ENCODE peak calls at places on chromosomes 6 and 20, in six cellular contexts. One of them, this sample, is unnamed. For H3K9me3, the result is how much of the 10 kb centered on the place peaks cover.

GRCh38 chr6:166313255-166314070 is 5.3 kb upstream of the PRR18 start:
- DNase-seq in Panc1: peak
- DNase-seq in IMR-90: peak
- DNase-seq in BE2C: peak
- DNase-seq in upper lobe of right lung: no peak
- DNase-seq in left ventricle myocardium inferior: no peak
- DNase-seq in this sample: no peak

GRCh38 chr6:32886674-32887383 is 32.8 kb downstream of the PSMB9 start:
- DNase-seq in upper lobe of right lung: no peak
- DNase-seq in Panc1: no peak
- DNase-seq in IMR-90: peak
- DNase-seq in left ventricle myocardium inferior: no peak
- DNase-seq in BE2C: no peak
- DNase-seq in this sample: no peak

GRCh38 chr20:63380346-63380870 is 19.3 kb upstream of the CHRNA4 start:
- DNase-seq in upper lobe of right lung: no peak
- DNase-seq in IMR-90: no peak
- DNase-seq in BE2C: no peak
- DNase-seq in left ventricle myocardium inferior: no peak
- DNase-seq in Panc1: no peak
- DNase-seq in this sample: no peak

GRCh38 chr6:80280258-80281010 is 174.0 kb downstream of the BCKDHB start:
- DNase-seq in IMR-90: peak
- DNase-seq in BE2C: no peak
- DNase-seq in left ventricle myocardium inferior: no peak
- DNase-seq in Panc1: no peak
- DNase-seq in upper lobe of right lung: no peak
- DNase-seq in this sample: no peak

GRCh38 chr20:24785141-24785924 is 163.7 kb upstream of the CST7 start:
- DNase-seq in upper lobe of right lung: no peak
- DNase-seq in BE2C: no peak
- DNase-seq in IMR-90: peak
- DNase-seq in Panc1: no peak
- DNase-seq in left ventricle myocardium inferior: no peak
- DNase-seq in this sample: no peak

GRCh38 chr20:5989539-5989938 is 39.1 kb downstream of the MCM8 start:
- DNase-seq in upper lobe of right lung: no peak
- DNase-seq in Panc1: no peak
- DNase-seq in IMR-90: no peak
- DNase-seq in left ventricle myocardium inferior: no peak
- DNase-seq in BE2C: no peak
- DNase-seq in this sample: no peak

GRCh38 chr6:152815230-152815922 is 64.8 kb downstream of the VIP start:
- DNase-seq in IMR-90: no peak
- DNase-seq in BE2C: peak
- DNase-seq in left ventricle myocardium inferior: no peak
- DNase-seq in Panc1: no peak
- DNase-seq in upper lobe of right lung: no peak
- DNase-seq in this sample: no peak

GRCh38 chr6:1396952-1397868 is 7.8 kb downstream of the FOXF2 start:
- DNase-seq in Panc1: peak
- DNase-seq in left ventricle myocardium inferior: peak
- DNase-seq in IMR-90: peak
- DNase-seq in upper lobe of right lung: peak
- DNase-seq in BE2C: peak
- DNase-seq in this sample: peak

GRCh38 chr6:25027221-25027916 is 91.6 kb upstream of the RIPOR2 start:
- DNase-seq in Panc1: peak
- DNase-seq in left ventricle myocardium inferior: no peak
- DNase-seq in BE2C: no peak
- DNase-seq in upper lobe of right lung: peak
- DNase-seq in IMR-90: no peak
- DNase-seq in this sample: no peak

GRCh38 chr6:169724554-169725269 is 412 bp upstream of the PHF10 start:
- DNase-seq in Panc1: no peak
- DNase-seq in left ventricle myocardium inferior: peak
- DNase-seq in upper lobe of right lung: peak
- DNase-seq in IMR-90: peak
- DNase-seq in BE2C: peak
- DNase-seq in this sample: no peak

GRCh38 chr6:156662025-156662445 is 115.1 kb upstream of the ARID1B start:
- DNase-seq in left ventricle myocardium inferior: no peak
- DNase-seq in upper lobe of right lung: peak
- DNase-seq in BE2C: peak
- DNase-seq in Panc1: peak
- DNase-seq in IMR-90: no peak
- DNase-seq in this sample: no peak

GRCh38 chr6:139763468-139764214 is 389.2 kb upstream of the CITED2 start:
- DNase-seq in left ventricle myocardium inferior: no peak
- DNase-seq in Panc1: no peak
- DNase-seq in upper lobe of right lung: no peak
- DNase-seq in IMR-90: peak
- DNase-seq in BE2C: no peak
- DNase-seq in this sample: no peak

GRCh38 chr20:51199920-51200319 is 177.0 kb upstream of the KCNG1 start:
- DNase-seq in BE2C: no peak
- DNase-seq in IMR-90: no peak
- DNase-seq in Panc1: no peak
- DNase-seq in left ventricle myocardium inferior: no peak
- DNase-seq in upper lobe of right lung: no peak
- DNase-seq in this sample: no peak

GRCh38 chr20:43914697-43915208 is at the start of gene TOX2:
- DNase-seq in upper lobe of right lung: no peak
- DNase-seq in left ventricle myocardium inferior: peak
- DNase-seq in IMR-90: no peak
- DNase-seq in Panc1: no peak
- DNase-seq in BE2C: peak
- DNase-seq in this sample: no peak

GRCh38 chr6:135021310-135022049 is 33.1 kb downstream of the HBS1L start:
- DNase-seq in IMR-90: no peak
- DNase-seq in Panc1: no peak
- DNase-seq in left ventricle myocardium inferior: no peak
- DNase-seq in BE2C: no peak
- DNase-seq in upper lobe of right lung: no peak
- DNase-seq in this sample: no peak

GRCh38 chr20:815914-816606 is 17.5 kb upstream of the FAM110A start:
- DNase-seq in upper lobe of right lung: peak
- DNase-seq in IMR-90: peak
- DNase-seq in left ventricle myocardium inferior: peak
- DNase-seq in Panc1: peak
- DNase-seq in BE2C: peak
- DNase-seq in this sample: peak

GRCh38 chr6:73694711-73695411 is 1.1 kb upstream of the CD109 start:
- DNase-seq in upper lobe of right lung: no peak
- DNase-seq in BE2C: no peak
- DNase-seq in IMR-90: peak
- DNase-seq in Panc1: peak
- DNase-seq in left ventricle myocardium inferior: no peak
- DNase-seq in this sample: no peak

GRCh38 chr6:155340464-155341129 is 26.3 kb upstream of the TFB1M start:
- DNase-seq in Panc1: no peak
- DNase-seq in left ventricle myocardium inferior: no peak
- DNase-seq in IMR-90: peak
- DNase-seq in upper lobe of right lung: no peak
- DNase-seq in BE2C: peak
- DNase-seq in this sample: no peak

GRCh38 chr20:59120491-59120890 is 43.1 kb upstream of the ZNF831 start:
- DNase-seq in left ventricle myocardium inferior: no peak
- DNase-seq in IMR-90: no peak
- DNase-seq in upper lobe of right lung: no peak
- DNase-seq in BE2C: no peak
- DNase-seq in Panc1: no peak
- DNase-seq in this sample: no peak

GRCh38 chr6:111416529-111416928 is 66.5 kb downstream of the REV3L start:
- DNase-seq in Panc1: no peak
- DNase-seq in left ventricle myocardium inferior: no peak
- DNase-seq in IMR-90: peak
- DNase-seq in upper lobe of right lung: no peak
- DNase-seq in BE2C: no peak
- DNase-seq in this sample: no peak

GRCh38 chr6:90249458-90249857 is 47.2 kb downstream of the BACH2 start:
- DNase-seq in upper lobe of right lung: no peak
- DNase-seq in IMR-90: no peak
- DNase-seq in left ventricle myocardium inferior: no peak
- DNase-seq in Panc1: no peak
- DNase-seq in BE2C: no peak
- DNase-seq in this sample: no peak

GRCh38 chr6:101758338-101758737 is 364.8 kb downstream of the GRIK2 start:
- DNase-seq in upper lobe of right lung: no peak
- DNase-seq in BE2C: no peak
- DNase-seq in Panc1: no peak
- DNase-seq in left ventricle myocardium inferior: no peak
- DNase-seq in IMR-90: no peak
- DNase-seq in this sample: no peak

GRCh38 chr6:21467091-21467490 is 126.5 kb upstream of the SOX4 start:
- DNase-seq in left ventricle myocardium inferior: no peak
- DNase-seq in BE2C: no peak
- DNase-seq in Panc1: no peak
- DNase-seq in IMR-90: no peak
- DNase-seq in upper lobe of right lung: no peak
- DNase-seq in this sample: no peak

GRCh38 chr20:29497261-29497671 is 1760.2 kb upstream of the DEFB115 start:
- DNase-seq in left ventricle myocardium inferior: no peak
- DNase-seq in Panc1: peak
- DNase-seq in IMR-90: no peak
- DNase-seq in upper lobe of right lung: peak
- DNase-seq in BE2C: peak
- DNase-seq in this sample: no peak

GRCh38 chr6:34912715-34913464 is 23.8 kb downstream of the ANKS1A start:
- DNase-seq in Panc1: no peak
- DNase-seq in upper lobe of right lung: no peak
- DNase-seq in left ventricle myocardium inferior: no peak
- DNase-seq in BE2C: no peak
- DNase-seq in IMR-90: peak
- DNase-seq in this sample: no peak

GRCh38 chr20:31713312-31714049 is 9.2 kb downstream of the BCL2L1 start:
- DNase-seq in IMR-90: peak
- DNase-seq in left ventricle myocardium inferior: peak
- DNase-seq in upper lobe of right lung: peak
- DNase-seq in Panc1: no peak
- DNase-seq in BE2C: no peak
- DNase-seq in this sample: peak

GRCh38 chr6:106103728-106104109 is 17.6 kb downstream of the PRDM1 start:
- DNase-seq in left ventricle myocardium inferior: no peak
- DNase-seq in IMR-90: no peak
- DNase-seq in BE2C: no peak
- DNase-seq in Panc1: no peak
- DNase-seq in upper lobe of right lung: no peak
- DNase-seq in this sample: no peak

GRCh38 chr6:2085657-2086056 is 159.7 kb downstream of the GMDS start:
- DNase-seq in upper lobe of right lung: no peak
- DNase-seq in left ventricle myocardium inferior: no peak
- DNase-seq in IMR-90: no peak
- DNase-seq in BE2C: no peak
- DNase-seq in Panc1: no peak
- DNase-seq in this sample: no peak

DNA sequence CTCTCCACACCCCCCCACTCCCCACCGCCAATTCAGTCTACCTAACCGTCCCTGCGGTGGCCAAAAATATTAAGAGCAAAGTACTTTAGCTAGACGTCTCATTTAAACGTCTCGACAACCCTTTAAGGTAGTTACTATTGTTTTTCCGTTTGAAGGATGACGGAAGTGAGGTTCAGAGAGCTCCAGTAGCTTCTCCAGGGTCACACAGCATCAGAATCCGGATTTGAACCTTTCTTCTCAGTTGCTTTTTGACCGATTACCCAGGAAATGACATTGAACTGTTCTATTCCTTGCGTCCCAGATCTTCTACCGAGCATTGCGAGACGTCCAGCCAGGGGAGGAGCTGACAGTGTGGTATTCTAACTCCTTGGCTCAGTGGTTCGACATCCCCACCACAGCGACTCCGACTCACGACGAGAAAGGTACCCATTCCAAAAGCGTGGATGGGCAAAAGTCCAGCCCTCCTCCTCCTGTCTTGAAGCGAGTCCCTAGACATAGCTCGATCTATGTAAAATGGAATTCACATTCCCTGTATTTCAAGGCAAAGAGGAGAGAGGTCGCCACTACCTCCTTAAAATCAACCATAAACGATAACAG is 2.4 kb downstream of the PRDM13 start:
- DNase-seq in upper lobe of right lung: no peak
- DNase-seq in Panc1: no peak
- DNase-seq in left ventricle myocardium inferior: no peak
- DNase-seq in IMR-90: no peak
- DNase-seq in BE2C: no peak
- DNase-seq in this sample: no peak
- H3K9me3 ChIP-seq in upper lobe of right lung: under half
- H3K9me3 ChIP-seq in Panc1: under half
- H3K9me3 ChIP-seq in left ventricle myocardium inferior: under half
- H3K9me3 ChIP-seq in IMR-90: under half
- H3K9me3 ChIP-seq in BE2C: under half
- H3K9me3 ChIP-seq in this sample: under half

DNA sequence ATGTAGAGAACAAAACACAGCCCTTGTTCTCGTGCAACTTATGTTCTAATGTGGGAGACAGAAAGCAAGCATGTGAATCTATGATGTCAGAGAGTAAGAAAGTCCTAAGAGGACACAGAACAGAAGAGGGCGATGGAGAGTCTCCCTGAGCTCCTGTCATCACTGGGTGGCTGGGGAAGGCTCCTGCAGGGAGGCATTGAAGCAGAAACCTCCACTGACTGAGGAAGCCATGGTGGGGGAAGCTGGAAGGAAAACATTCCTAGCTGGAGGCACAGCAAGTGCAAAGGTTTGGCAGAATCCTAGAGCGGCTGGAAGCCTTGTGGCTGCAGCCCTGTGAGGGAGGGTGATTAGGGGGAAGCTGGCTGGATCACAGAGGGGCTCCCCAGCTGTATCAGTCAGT is 248.0 kb downstream of the CDH26 start:
- DNase-seq in Panc1: no peak
- DNase-seq in left ventricle myocardium inferior: no peak
- DNase-seq in upper lobe of right lung: no peak
- DNase-seq in IMR-90: peak
- DNase-seq in BE2C: no peak
- DNase-seq in this sample: no peak
- TF ChIP-seq CTCF in Panc1: peak
- TF ChIP-seq CTCF in left ventricle myocardium inferior: peak
- TF ChIP-seq CTCF in upper lobe of right lung: peak
- TF ChIP-seq CTCF in IMR-90: peak
- TF ChIP-seq CTCF in BE2C: peak
- TF ChIP-seq CTCF in this sample: peak

GRCh38 chr6:9439931-9440330 is 974.9 kb downstream of the TFAP2A start:
- DNase-seq in left ventricle myocardium inferior: no peak
- DNase-seq in Panc1: no peak
- DNase-seq in BE2C: no peak
- DNase-seq in IMR-90: no peak
- DNase-seq in upper lobe of right lung: no peak
- DNase-seq in this sample: no peak
- H3K9me3 ChIP-seq in left ventricle myocardium inferior: under half
- H3K9me3 ChIP-seq in Panc1: under half
- H3K9me3 ChIP-seq in BE2C: under half
- H3K9me3 ChIP-seq in IMR-90: under half
- H3K9me3 ChIP-seq in upper lobe of right lung: under half
- H3K9me3 ChIP-seq in this sample: under half

DNA sequence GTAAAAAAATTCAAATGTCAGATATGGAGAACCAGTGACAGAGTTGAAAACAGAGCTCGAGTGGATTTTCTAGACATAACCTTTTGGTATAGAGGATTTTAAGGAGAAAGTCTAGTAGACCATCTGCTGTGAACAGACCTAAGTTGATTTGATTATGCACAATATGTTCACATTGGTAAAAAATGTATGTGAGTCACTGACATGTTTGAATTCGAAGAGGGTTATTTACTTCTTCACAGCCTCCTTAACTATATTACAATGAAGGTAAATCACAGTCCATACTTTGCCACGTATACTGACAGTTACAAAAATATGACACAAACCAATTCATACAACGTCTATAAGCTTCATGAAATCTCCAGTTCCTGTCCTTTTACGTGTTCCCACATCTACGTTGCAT is 7.5 kb downstream of the TINAG start:
- DNase-seq in BE2C: no peak
- DNase-seq in left ventricle myocardium inferior: no peak
- DNase-seq in upper lobe of right lung: no peak
- DNase-seq in IMR-90: peak
- DNase-seq in Panc1: no peak
- DNase-seq in this sample: no peak
- TF ChIP-seq CTCF in BE2C: no peak
- TF ChIP-seq CTCF in left ventricle myocardium inferior: no peak
- TF ChIP-seq CTCF in upper lobe of right lung: no peak
- TF ChIP-seq CTCF in IMR-90: no peak
- TF ChIP-seq CTCF in Panc1: no peak
- TF ChIP-seq CTCF in this sample: no peak

This sample was measured in right atrium auricular region.